ENCODE peak calls at places on chromosomes 4 and X, in five cellular contexts. B is hepatocyte, O is GM23248, X is HCT116, R is Karpas-422. Z is an unnamed sample. For H3K9me2, the result is how much of the 10 kb centered on the place peaks cover.

GRCh38 chr4:65437102-65437501 is 233.2 kb downstream of the EPHA5 start:
- DNase-seq in B (peak), O (no peak), X (no peak), R (no peak), Z (no peak)

GRCh38 chrX:78555401-78555980 is 103.6 kb downstream of the RTL3 start:
- DNase-seq in B (no peak), O (peak), X (no peak), R (peak), Z (peak)

GRCh38 chrX:9848718-9849481 is 62.7 kb downstream of the SHROOM2 start:
- DNase-seq in B (no peak), O (no peak), X (no peak), R (no peak), Z (no peak)

GRCh38 chr4:122012735-122013134 is 60.9 kb upstream of the TRPC3 start:
- DNase-seq in B (no peak), O (peak), X (no peak), R (no peak), Z (no peak)

GRCh38 chrX:145484740-145485139 is 237.4 kb downstream of the SPANXN1 start:
- DNase-seq in B (no peak), O (no peak), X (no peak), R (no peak), Z (no peak)

GRCh38 chr4:76449362-76449767 is 14.3 kb downstream of the SHROOM3 start:
- DNase-seq in B (no peak), O (no peak), X (no peak), R (no peak), Z (no peak)

GRCh38 chr4:2671267-2671895 is 84.8 kb downstream of the TNIP2 start:
- DNase-seq in B (no peak), O (no peak), X (no peak), R (no peak), Z (no peak)

GRCh38 chr4:7218686-7219085 is 26.3 kb downstream of the SORCS2 start:
- DNase-seq in B (no peak), O (no peak), X (no peak), R (no peak), Z (no peak)

GRCh38 chr4:174928174-174928573 is 10.0 kb downstream of the ADAM29 start:
- DNase-seq in B (no peak), O (no peak), X (no peak), R (peak), Z (no peak)

GRCh38 chrX:20451936-20452335 is 185.2 kb upstream of the RPS6KA3 start:
- DNase-seq in B (no peak), O (no peak), X (no peak), R (no peak), Z (no peak)

GRCh38 chr4:78138252-78138651 is 81.1 kb downstream of the FRAS1 start:
- DNase-seq in B (no peak), O (no peak), X (no peak), R (no peak), Z (no peak)

GRCh38 chrX:144333429-144333828 is 449.6 kb downstream of the UBE2NL start:
- DNase-seq in B (no peak), O (no peak), X (no peak), R (no peak), Z (no peak)

GRCh38 chrX:144327515-144327914 is 443.6 kb downstream of the UBE2NL start:
- DNase-seq in B (no peak), O (peak), X (no peak), R (no peak), Z (peak)
- H3K9me2 ChIP-seq in B (under half), O (under half), X (under half), R (under half), Z (under half)

GRCh38 chr4:8503801-8504200 is 63.2 kb downstream of the TRMT44 start:
- DNase-seq in B (no peak), O (no peak), X (no peak), R (no peak), Z (no peak)
- H3K9me2 ChIP-seq in B (under half), O (under half), X (under half), R (under half), Z (under half)

DNA sequence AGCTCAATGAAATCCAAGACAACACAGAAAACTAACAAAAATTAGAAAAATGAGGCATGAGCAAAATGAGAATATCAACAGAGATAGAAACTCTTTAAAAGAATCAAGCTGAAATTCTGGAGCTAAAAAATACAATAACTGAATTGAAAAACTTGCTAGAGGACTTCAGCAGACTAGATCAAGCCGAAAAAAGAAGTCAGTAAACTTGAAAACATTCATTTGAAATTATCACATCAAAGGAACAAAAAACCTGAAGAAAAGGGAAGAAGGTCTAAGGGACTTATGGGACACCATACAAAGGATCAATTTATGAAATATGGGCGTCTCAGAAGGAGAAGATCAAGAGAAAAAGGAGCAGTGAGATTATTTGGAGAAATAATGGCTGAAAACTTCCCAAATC is 131.3 kb downstream of the PTCHD1 start:
- DNase-seq in B (no peak), O (no peak), X (no peak), R (peak), Z (no peak)
- H3K9me2 ChIP-seq in B (under half), O (under half), X (under half), R (under half), Z (under half)

GRCh38 chrX:120564925-120565324 is 4.2 kb upstream of the CUL4B start:
- DNase-seq in B (no peak), O (no peak), X (no peak), R (peak), Z (no peak)

GRCh38 chrX:120561634-120562568 is 1.1 kb upstream of the CUL4B start:
- DNase-seq in B (no peak), O (no peak), X (no peak), R (no peak), Z (no peak)

GRCh38 chrX:120560405-120560841 is 339 bp downstream of the CUL4B start:
- DNase-seq in B (peak), O (peak), X (no peak), R (peak), Z (peak)

GRCh38 chrX:120560842-120561633 is at the start of gene CUL4B:
- DNase-seq in B (peak), O (peak), X (peak), R (peak), Z (peak)

GRCh38 chrX:120562569-120562926 is 1.8 kb upstream of the CUL4B start:
- DNase-seq in B (no peak), O (no peak), X (no peak), R (no peak), Z (no peak)
- H3K9me2 ChIP-seq in B (under half), O (under half), X (under half), R (under half), Z (under half)

DNA sequence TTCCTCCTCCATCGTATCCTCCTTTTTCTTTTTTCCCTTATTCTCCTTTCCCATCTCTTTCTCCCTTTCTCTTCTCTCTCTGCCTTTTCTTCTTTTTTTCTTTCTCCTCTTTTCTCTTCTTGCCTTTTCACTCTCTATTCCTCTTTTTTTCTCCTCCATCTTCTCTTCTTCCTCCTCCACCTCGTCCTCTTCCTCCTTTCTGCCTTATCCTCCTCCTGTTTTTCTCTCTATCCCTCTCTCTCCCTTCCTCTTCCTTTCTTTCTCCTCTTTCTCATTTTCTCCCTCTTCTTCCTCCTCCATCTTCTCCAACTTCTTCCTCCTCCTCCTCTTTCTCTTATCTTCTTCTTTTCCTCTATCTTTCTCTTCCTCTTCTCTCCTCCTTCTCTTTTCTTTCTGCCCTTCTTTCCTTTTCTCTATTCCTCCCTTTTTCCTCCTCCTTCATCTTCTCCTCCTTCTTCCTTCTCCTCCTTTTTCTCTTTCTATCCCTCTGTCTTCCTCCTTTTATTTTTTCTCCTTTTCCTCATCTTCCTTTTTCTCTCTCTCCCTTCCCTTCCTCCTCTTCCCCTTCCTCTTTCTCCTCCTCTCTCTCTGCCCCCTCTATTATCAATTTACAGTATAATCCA is 269.1 kb downstream of the DHRSX start:
- DNase-seq in B (no peak), O (no peak), X (no peak), R (no peak), Z (no peak)
- H3K9me2 ChIP-seq in B (under half), O (under half), X (under half), R (under half), Z (under half)

GRCh38 chr4:53489279-53489889 is 101.9 kb downstream of the LNX1 start:
- DNase-seq in B (no peak), O (peak), X (no peak), R (no peak), Z (peak)

GRCh38 chr4:53480909-53481308 is 103.5 kb downstream of the FIP1L1 start:
- DNase-seq in B (no peak), O (peak), X (no peak), R (no peak), Z (no peak)

GRCh38 chr4:53483250-53483649 is 105.8 kb downstream of the FIP1L1 start:
- DNase-seq in B (no peak), O (no peak), X (no peak), R (no peak), Z (no peak)

GRCh38 chr4:53481586-53481985 is 104.1 kb downstream of the FIP1L1 start:
- DNase-seq in B (no peak), O (no peak), X (no peak), R (no peak), Z (no peak)

DNA sequence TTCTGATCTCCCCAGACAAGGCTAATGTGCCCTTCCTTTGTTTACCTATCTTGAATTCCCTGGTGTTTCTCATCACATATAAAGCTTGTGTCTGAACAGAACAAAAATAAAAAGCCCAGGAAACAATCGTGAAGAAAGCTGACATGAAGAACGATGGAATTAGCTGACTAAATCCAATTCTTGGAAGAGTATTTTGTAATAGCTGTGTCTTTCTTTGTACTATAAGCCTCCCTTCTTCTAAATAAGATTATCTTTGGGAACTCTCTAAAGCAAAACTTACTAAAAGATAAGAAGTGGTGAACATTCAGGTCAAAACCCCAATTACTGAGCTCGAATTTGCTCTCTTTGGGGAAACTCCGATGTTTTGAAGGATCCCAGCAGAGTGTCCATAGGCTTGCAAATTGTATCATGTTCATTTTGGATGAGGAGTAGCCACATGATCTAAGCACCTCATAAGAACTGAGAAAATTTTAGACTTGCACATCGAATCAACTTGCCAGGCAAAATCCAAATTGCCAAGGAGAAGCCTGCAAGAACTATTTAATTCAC is 106.3 kb downstream of the LNX1 start:
- DNase-seq in B (no peak), O (no peak), X (no peak), R (no peak), Z (no peak)
- H3K9me2 ChIP-seq in B (under half), O (under half), X (under half), R (under half), Z (under half)

DNA sequence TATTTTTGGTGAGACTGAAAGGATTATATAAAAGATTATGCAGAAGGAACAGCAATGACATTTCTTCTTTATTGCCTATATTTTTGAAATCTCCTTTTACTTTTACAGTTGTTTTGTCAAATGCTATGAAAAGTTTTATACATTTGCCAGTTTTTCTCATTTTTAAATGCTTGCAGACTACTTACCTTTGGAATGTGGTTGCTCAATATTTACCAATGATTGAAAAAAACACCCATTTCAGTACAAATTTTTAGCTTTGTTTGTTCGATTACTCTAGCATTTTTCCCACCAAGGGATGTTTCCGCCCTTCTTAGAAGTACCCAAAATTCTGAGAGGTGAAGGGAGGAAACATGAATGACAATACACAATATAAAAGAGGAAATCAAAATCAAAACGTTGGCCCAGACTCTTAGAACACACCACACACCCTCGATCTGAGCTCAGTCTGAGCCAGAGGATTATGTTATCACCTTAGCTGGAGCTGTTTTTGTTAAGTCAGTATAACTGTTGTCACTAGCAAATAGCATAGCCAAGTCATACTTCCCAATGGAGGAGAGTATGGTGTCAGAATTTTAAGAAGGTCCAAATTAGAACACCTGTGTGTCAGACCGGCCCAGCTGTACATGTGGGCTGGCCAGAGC is 18.3 kb downstream of the DKK2 start:
- DNase-seq in B (no peak), O (peak), X (no peak), R (no peak), Z (no peak)
- H3K9me2 ChIP-seq in B (under half), O (under half), X (under half), R (under half), Z (under half)

DNA sequence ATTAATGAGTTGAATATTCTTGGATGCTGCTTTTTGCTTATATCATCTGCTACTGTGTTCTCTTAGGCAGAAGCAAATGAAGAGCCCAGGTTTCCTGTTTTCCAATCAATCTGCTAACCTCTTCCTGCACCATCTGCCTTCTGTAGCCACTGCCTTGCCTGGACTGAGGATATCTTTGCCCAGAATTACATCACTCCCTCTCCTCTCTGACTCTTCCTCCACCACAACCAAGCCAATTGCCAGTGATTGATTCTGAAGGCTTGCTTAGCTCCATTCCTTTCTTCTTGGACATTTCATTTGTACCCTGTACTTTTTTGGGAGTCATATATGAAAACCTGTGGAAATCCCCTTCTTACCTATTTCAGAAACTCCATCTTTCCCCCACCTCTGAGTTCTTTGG is 14.0 kb downstream of the SGMS2 start:
- DNase-seq in B (no peak), O (peak), X (no peak), R (no peak), Z (no peak)
- H3K9me2 ChIP-seq in B (under half), O (under half), X (under half), R (under half), Z (under half)

GRCh38 chr4:38333219-38333618 is 330.8 kb upstream of the KLF3 start:
- DNase-seq in B (no peak), O (no peak), X (no peak), R (no peak), Z (no peak)

GRCh38 chr4:38332699-38333098 is 331.3 kb upstream of the KLF3 start:
- DNase-seq in B (no peak), O (no peak), X (no peak), R (no peak), Z (no peak)

GRCh38 chr4:38327174-38327573 is 336.8 kb upstream of the KLF3 start:
- DNase-seq in B (no peak), O (no peak), X (no peak), R (no peak), Z (no peak)

GRCh38 chr4:38328963-38329729 is 334.9 kb upstream of the KLF3 start:
- DNase-seq in B (no peak), O (no peak), X (no peak), R (no peak), Z (peak)

DNA sequence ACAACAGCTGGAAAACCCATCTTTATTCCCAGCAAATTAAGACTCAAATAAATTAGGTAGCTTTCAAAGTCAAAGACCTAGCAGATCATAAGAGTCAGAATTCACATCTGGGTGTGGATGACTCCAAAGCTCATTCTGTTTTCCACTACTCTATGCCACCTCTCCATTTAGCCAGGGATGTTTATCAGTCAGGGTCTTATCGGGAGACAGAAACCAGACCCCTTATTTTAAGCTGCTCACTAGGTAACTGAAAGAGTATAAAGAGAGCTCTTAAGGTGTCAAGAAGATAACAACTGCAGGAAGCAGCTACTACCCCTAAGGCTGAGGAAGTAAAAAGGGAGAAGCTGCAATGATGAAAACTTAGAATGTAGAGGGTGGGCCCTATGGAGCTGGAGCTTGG is 333.7 kb upstream of the KLF3 start:
- DNase-seq in B (no peak), O (no peak), X (no peak), R (no peak), Z (no peak)
- H3K9me2 ChIP-seq in B (under half), O (under half), X (under half), R (under half), Z (under half)

GRCh38 chr4:46836584-46836983 is 72.5 kb downstream of the COX7B2 start:
- DNase-seq in B (no peak), O (no peak), X (no peak), R (peak), Z (no peak)

GRCh38 chr4:46837639-46838038 is 71.4 kb downstream of the COX7B2 start:
- DNase-seq in B (no peak), O (no peak), X (no peak), R (no peak), Z (no peak)

GRCh38 chr4:46844325-46844917 is 64.6 kb downstream of the COX7B2 start:
- DNase-seq in B (peak), O (peak), X (peak), R (peak), Z (peak)

DNA sequence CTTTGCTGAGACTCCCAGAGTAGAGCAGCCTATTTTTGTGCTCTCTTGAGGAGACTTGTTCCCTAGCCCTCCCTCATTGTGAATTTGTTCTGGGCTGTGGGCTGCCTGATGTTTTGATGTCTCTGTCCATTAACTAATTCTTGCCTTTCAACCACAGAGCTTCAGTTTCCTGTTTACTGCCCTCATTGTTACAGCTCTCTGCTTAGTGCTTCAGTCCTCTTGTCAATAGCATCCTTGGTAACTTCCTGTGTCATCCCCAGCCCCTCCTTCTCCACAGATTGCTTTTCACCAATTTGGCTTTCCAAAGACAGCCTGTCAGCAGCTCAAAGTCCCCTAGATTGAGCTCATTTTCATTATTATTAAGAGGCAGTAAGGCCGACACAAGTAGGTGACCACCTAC is 69.9 kb downstream of the COX7B2 start:
- DNase-seq in B (no peak), O (no peak), X (no peak), R (peak), Z (no peak)
- H3K9me2 ChIP-seq in B (under half), O (under half), X (under half), R (under half), Z (under half)

Z was measured in PC-3.